ENCODE peak calls at places on chromosomes 11 and 22, in five cellular contexts. D is A549; X is stimulated activated CD4-positive, alpha-beta T cell treated with anti-CD3 and anti-CD28 coated beads, Interleukin-12 subunit alpha, Interleukin-12 subunit beta, amount 100 ng/mL, for 48 hours; J is H9; U is posterior cingulate gyrus. V is an unnamed sample.

GRCh38 chr11:44244649-44245308 is 65.2 kb downstream of the ALX4 start:
- DNase-seq in D (no peak), X (no peak), U (no peak), J (no peak), V (no peak)

GRCh38 chr22:45718391-45718790 is 46.8 kb downstream of the ATXN10 start:
- DNase-seq in J (no peak), U (no peak), D (no peak), X (no peak), V (no peak)

GRCh38 chr11:12765428-12765827 is 91.2 kb downstream of the TEAD1 start:
- DNase-seq in X (no peak), D (no peak), U (peak; percentile 57), J (no peak), V (no peak)

GRCh38 chr11:40293655-40294342 is 1165.7 kb downstream of the LRRC4C start:
- DNase-seq in D (peak; percentile 68), X (peak; percentile 12), J (peak; percentile 79), U (peak; percentile 67), V (peak; percentile 87)

GRCh38 chr22:30277547-30278344 is 11.1 kb upstream of the OSM start:
- DNase-seq in D (no peak), J (no peak), X (no peak), U (no peak), V (peak; percentile 10)

GRCh38 chr11:131658414-131658813 is 288.0 kb downstream of the NTM start:
- DNase-seq in X (no peak), U (no peak), D (no peak), J (no peak), V (no peak)

GRCh38 chr11:117002639-117003305 is 95.5 kb downstream of the SIK3 start:
- DNase-seq in J (no peak), U (no peak), X (no peak), D (no peak), V (no peak)

GRCh38 chr11:62545437-62546243 is 966 bp downstream of the AHNAK start:
- DNase-seq in X (no peak), D (peak; percentile 89), J (peak; percentile 81), U (no peak), V (peak; percentile 56)

GRCh38 chr22:24176630-24177029 is 4.7 kb upstream of the SUSD2 start:
- DNase-seq in X (no peak), J (no peak), D (no peak), U (no peak), V (no peak)

GRCh38 chr11:124405611-124406010 is 6.8 kb upstream of the OR8B3 start:
- DNase-seq in X (no peak), D (no peak), U (no peak), J (no peak), V (no peak)

GRCh38 chr11:73393011-73393380 is 16.8 kb downstream of the RELT start:
- DNase-seq in D (no peak), J (no peak), U (peak; percentile 11), X (no peak), V (no peak)

GRCh38 chr22:39665661-39666431 is 95.3 kb downstream of the CACNA1I start:
- DNase-seq in D (no peak), U (no peak), J (no peak), X (no peak), V (no peak)

GRCh38 chr11:57624864-57625263 is 24.8 kb downstream of the YPEL4 start:
- DNase-seq in D (no peak), J (no peak), U (no peak), X (no peak), V (no peak)

V was measured in C1 segment of cervical spinal cord.